ENCODE peak calls at places on chromosomes 1 and 21, in six cellular contexts. W is SK-N-SH, Y is right lobe of liver, H is sigmoid colon, V is AG04450, K is uterus. R is an unnamed sample.

GRCh38 chr1:6646499-6647148 is 22.0 kb downstream of the THAP3 start:
- DNase-seq in W (peak), Y (no peak), H (no peak), V (no peak), K (peak), R (peak)

GRCh38 chr1:214791961-214792360 is 189.0 kb downstream of the CENPF start:
- DNase-seq in W (no peak), Y (no peak), H (no peak), V (no peak), K (no peak), R (peak)

GRCh38 chr1:147560756-147561472 is 19.6 kb downstream of the BCL9 start:
- DNase-seq in W (no peak), Y (no peak), H (no peak), V (no peak), K (no peak), R (no peak)

GRCh38 chr1:84996846-84997666 is at the start of gene MCOLN2:
- DNase-seq in W (peak), Y (peak), H (no peak), V (no peak), K (no peak), R (peak)

GRCh38 chr1:205443585-205444299 is 12.1 kb downstream of the BLACAT1 start:
- DNase-seq in W (no peak), Y (no peak), H (no peak), V (no peak), K (no peak), R (no peak)

GRCh38 chr1:3557366-3557765 is 53.9 kb downstream of the MEGF6 start:
- DNase-seq in W (no peak), Y (no peak), H (no peak), V (no peak), K (no peak), R (no peak)

GRCh38 chr21:37983336-37984095 is 67.3 kb upstream of the KCNJ6 start:
- DNase-seq in W (no peak), Y (no peak), H (no peak), V (no peak), K (no peak), R (no peak)

GRCh38 chr1:239831577-239832355 is 259.9 kb upstream of the FMN2 start:
- DNase-seq in W (peak), Y (no peak), H (no peak), V (no peak), K (no peak), R (no peak)

GRCh38 chr1:114173704-114174103 is 20.0 kb upstream of the SYT6 start:
- DNase-seq in W (no peak), Y (no peak), H (no peak), V (no peak), K (no peak), R (no peak)

GRCh38 chr1:200262326-200262965 is 147.4 kb downstream of the ZNF281 start:
- DNase-seq in W (no peak), Y (no peak), H (no peak), V (no peak), K (no peak), R (no peak)
- TF ChIP-seq CTCF in W (peak), Y (no peak), H (no peak), V (no peak), K (no peak), R (no peak)

DNA sequence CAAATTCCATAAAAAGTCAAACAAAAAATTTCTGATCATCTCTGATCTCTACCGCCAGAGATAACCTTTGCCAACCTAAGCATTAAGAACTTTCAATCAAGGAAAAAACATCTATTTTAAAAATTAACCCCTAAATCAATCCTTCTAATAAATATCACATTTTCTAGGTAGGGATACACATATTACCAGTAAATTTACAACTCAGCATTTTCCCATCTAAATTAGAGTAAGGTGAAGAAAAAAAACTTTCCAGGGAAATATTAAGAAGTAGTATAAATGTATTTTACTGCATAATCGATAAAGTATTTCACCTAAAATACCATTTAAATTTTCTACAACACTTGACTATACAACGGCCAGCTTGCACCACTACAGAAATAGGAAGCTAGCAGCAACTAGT is 1.5 kb downstream of the STX6 start:
- DNase-seq in W (no peak), Y (no peak), H (no peak), V (no peak), K (no peak), R (no peak)
- H3K4me3 ChIP-seq in W (peak), Y (peak), H (peak), V (peak), K (no peak), R (peak)

GRCh38 chr1:224378855-224379631 is 22.4 kb downstream of the CNIH4 start:
- DNase-seq in W (no peak), Y (no peak), H (no peak), V (no peak), K (no peak), R (no peak)

GRCh38 chr1:224375059-224375458 is 18.4 kb downstream of the CNIH4 start:
- DNase-seq in W (no peak), Y (no peak), H (no peak), V (no peak), K (no peak), R (no peak)

GRCh38 chr1:224377676-224378006 is 21.0 kb downstream of the CNIH4 start:
- DNase-seq in W (no peak), Y (no peak), H (no peak), V (no peak), K (no peak), R (peak)

GRCh38 chr1:224368409-224368808 is 11.7 kb downstream of the CNIH4 start:
- DNase-seq in W (no peak), Y (no peak), H (no peak), V (no peak), K (no peak), R (peak)

DNA sequence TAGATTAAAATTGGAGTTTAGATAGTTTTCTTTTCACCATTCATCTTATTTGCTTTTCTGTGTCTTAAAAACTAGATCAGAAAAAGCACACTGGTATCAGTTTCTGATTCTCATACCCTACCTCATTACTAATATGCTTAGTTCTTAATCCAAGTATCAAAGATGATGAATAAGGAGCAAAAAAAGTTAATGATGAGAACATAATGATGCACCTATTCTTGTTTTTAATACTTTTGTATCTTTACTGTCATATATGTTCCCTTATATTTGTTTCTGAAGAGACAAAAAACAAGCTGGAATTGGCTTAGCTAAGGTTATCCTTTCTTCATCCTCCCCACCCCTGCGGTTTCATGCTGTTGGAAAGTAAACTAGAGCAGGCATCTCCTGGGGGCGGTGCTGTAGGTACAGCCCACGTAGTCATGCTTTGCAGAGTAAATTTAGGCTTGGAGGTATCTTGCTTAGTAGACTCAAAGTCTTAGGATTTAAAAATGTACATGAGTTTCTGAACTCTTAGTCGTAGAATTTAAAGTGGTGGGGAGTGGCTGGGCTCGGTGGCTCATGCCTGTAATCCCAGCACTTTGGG is 16.4 kb downstream of the CNIH4 start:
- DNase-seq in W (no peak), Y (no peak), H (no peak), V (no peak), K (no peak), R (no peak)
- TF ChIP-seq CTCF in W (no peak), Y (no peak), H (no peak), V (no peak), K (no peak), R (no peak)

GRCh38 chr1:27503961-27504587 is 14.1 kb upstream of the WASF2 start:
- DNase-seq in W (no peak), Y (no peak), H (no peak), V (no peak), K (no peak), R (peak)
- H3K4me3 ChIP-seq in W (no peak), Y (no peak), H (peak), V (no peak), K (no peak), R (no peak)

GRCh38 chr1:21902378-21903012 is 34.6 kb downstream of the HSPG2 start:
- DNase-seq in W (no peak), Y (no peak), H (no peak), V (no peak), K (no peak), R (no peak)

GRCh38 chr1:21901986-21902377 is 35.1 kb downstream of the HSPG2 start:
- DNase-seq in W (no peak), Y (no peak), H (no peak), V (no peak), K (no peak), R (no peak)

GRCh38 chr1:21900766-21901472 is 36.2 kb downstream of the HSPG2 start:
- DNase-seq in W (no peak), Y (no peak), H (no peak), V (no peak), K (no peak), R (no peak)

GRCh38 chr1:21899972-21900371 is 37.1 kb downstream of the HSPG2 start:
- DNase-seq in W (no peak), Y (no peak), H (no peak), V (no peak), K (peak), R (peak)

DNA sequence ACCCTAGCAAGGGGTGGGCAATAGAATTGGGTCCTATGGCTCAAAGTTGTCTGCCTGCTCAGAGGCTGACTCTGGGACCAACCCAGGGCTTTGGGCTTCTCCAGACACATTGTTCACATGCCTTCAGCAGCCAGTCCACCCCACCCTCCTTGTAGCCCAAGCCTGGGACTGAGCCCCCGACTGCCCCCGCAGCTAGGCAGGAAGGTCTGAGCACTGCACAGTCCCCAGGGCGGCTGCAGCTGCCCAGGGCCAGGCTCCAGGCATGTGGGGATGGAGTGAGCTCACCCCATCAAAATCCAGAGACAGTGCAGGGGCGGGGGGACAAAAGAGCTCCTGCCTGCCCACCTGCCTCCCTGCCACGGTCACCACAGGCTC is 35.6 kb downstream of the HSPG2 start:
- DNase-seq in W (no peak), Y (no peak), H (no peak), V (no peak), K (peak), R (no peak)
- TF ChIP-seq CTCF in W (no peak), Y (no peak), H (no peak), V (no peak), K (no peak), R (no peak)